ENCODE peak calls at places on chromosomes 4 and X, in six cellular contexts. One of them, this sample, is unnamed.

GRCh38 chrX:154696328-154697045 is 43.1 kb upstream of the CTAG2 start:
- DNase-seq in A549: peak; percentile 13
- DNase-seq in K562: no peak
- DNase-seq in HCT116: no peak
- DNase-seq in WTC11: no peak
- DNase-seq in GM12878: no peak
- DNase-seq in this sample: peak; percentile 50

GRCh38 chrX:141668371-141668770 is 30.2 kb downstream of the SPANXD start:
- DNase-seq in A549: no peak
- DNase-seq in K562: no peak
- DNase-seq in HCT116: no peak
- DNase-seq in WTC11: no peak
- DNase-seq in GM12878: no peak
- DNase-seq in this sample: no peak

GRCh38 chr4:153763404-153763803 is 3.6 kb upstream of the RNF175 start:
- DNase-seq in A549: no peak
- DNase-seq in K562: no peak
- DNase-seq in HCT116: no peak
- DNase-seq in WTC11: peak; percentile 47
- DNase-seq in GM12878: no peak
- DNase-seq in this sample: peak; percentile 53

GRCh38 chr4:84503495-84504437 is 4.7 kb upstream of the NKX6-1 start:
- DNase-seq in A549: peak; percentile 66
- DNase-seq in K562: peak; percentile 63
- DNase-seq in HCT116: peak; percentile 62
- DNase-seq in WTC11: peak; percentile 33
- DNase-seq in GM12878: no peak
- DNase-seq in this sample: peak; percentile 68

GRCh38 chrX:85859426-85859825 is 187.9 kb downstream of the CHM start:
- DNase-seq in A549: no peak
- DNase-seq in K562: no peak
- DNase-seq in HCT116: no peak
- DNase-seq in WTC11: no peak
- DNase-seq in GM12878: no peak
- DNase-seq in this sample: no peak

GRCh38 chrX:93673056-93673868 is at the start of gene NAP1L3:
- DNase-seq in A549: peak; percentile 63
- DNase-seq in K562: no peak
- DNase-seq in HCT116: no peak
- DNase-seq in WTC11: peak; percentile 57
- DNase-seq in GM12878: no peak
- DNase-seq in this sample: no peak

GRCh38 chrX:69153060-69153730 is 12.1 kb downstream of the PJA1 start:
- DNase-seq in A549: no peak
- DNase-seq in K562: no peak
- DNase-seq in HCT116: no peak
- DNase-seq in WTC11: peak; percentile 74
- DNase-seq in GM12878: no peak
- DNase-seq in this sample: peak; percentile 37

GRCh38 chrX:57286507-57287251 is at the start of gene FAAH2:
- DNase-seq in A549: peak; percentile 30
- DNase-seq in K562: peak; percentile 7
- DNase-seq in HCT116: peak; percentile 90
- DNase-seq in WTC11: peak; percentile 44
- DNase-seq in GM12878: peak; percentile 23
- DNase-seq in this sample: no peak

GRCh38 chr4:88022289-88022688 is 14.9 kb downstream of the PKD2 start:
- DNase-seq in A549: no peak
- DNase-seq in K562: no peak
- DNase-seq in HCT116: no peak
- DNase-seq in WTC11: no peak
- DNase-seq in GM12878: no peak
- DNase-seq in this sample: no peak

GRCh38 chr4:95637047-95637600 is 88.4 kb upstream of the UNC5C start:
- DNase-seq in A549: peak; percentile 22
- DNase-seq in K562: no peak
- DNase-seq in HCT116: no peak
- DNase-seq in WTC11: peak; percentile 25
- DNase-seq in GM12878: no peak
- DNase-seq in this sample: no peak

GRCh38 chrX:97026406-97026805 is 142.7 kb downstream of the RPA4 start:
- DNase-seq in A549: peak; percentile 19
- DNase-seq in K562: no peak
- DNase-seq in HCT116: no peak
- DNase-seq in WTC11: no peak
- DNase-seq in GM12878: no peak
- DNase-seq in this sample: no peak

GRCh38 chrX:19347916-19348315 is 4.2 kb downstream of the PDHA1 start:
- DNase-seq in A549: no peak
- DNase-seq in K562: no peak
- DNase-seq in HCT116: no peak
- DNase-seq in WTC11: no peak
- DNase-seq in GM12878: no peak
- DNase-seq in this sample: no peak

GRCh38 chrX:70168238-70169188 is 8.8 kb upstream of the DGAT2L6 start:
- DNase-seq in A549: peak; percentile 62
- DNase-seq in K562: peak; percentile 48
- DNase-seq in HCT116: peak; percentile 3
- DNase-seq in WTC11: peak; percentile 10
- DNase-seq in GM12878: no peak
- DNase-seq in this sample: peak; percentile 34

GRCh38 chr4:114132830-114133229 is 153.4 kb upstream of the ARSJ start:
- DNase-seq in A549: peak; percentile 33
- DNase-seq in K562: no peak
- DNase-seq in HCT116: no peak
- DNase-seq in WTC11: no peak
- DNase-seq in GM12878: no peak
- DNase-seq in this sample: peak; percentile 28

GRCh38 chr4:17544205-17544604 is 29.2 kb downstream of the CLRN2 start:
- DNase-seq in A549: no peak
- DNase-seq in K562: no peak
- DNase-seq in HCT116: no peak
- DNase-seq in WTC11: no peak
- DNase-seq in GM12878: no peak
- DNase-seq in this sample: peak; percentile 19

GRCh38 chr4:182248295-182248694 is 5.1 kb downstream of the TENM3 start:
- DNase-seq in A549: no peak
- DNase-seq in K562: no peak
- DNase-seq in HCT116: no peak
- DNase-seq in WTC11: no peak
- DNase-seq in GM12878: no peak
- DNase-seq in this sample: no peak

GRCh38 chr4:66373268-66373667 is 703.0 kb upstream of the EPHA5 start:
- DNase-seq in A549: no peak
- DNase-seq in K562: no peak
- DNase-seq in HCT116: no peak
- DNase-seq in WTC11: no peak
- DNase-seq in GM12878: no peak
- DNase-seq in this sample: no peak

GRCh38 chr4:66376921-66377320 is 706.6 kb upstream of the EPHA5 start:
- DNase-seq in A549: no peak
- DNase-seq in K562: no peak
- DNase-seq in HCT116: no peak
- DNase-seq in WTC11: no peak
- DNase-seq in GM12878: no peak
- DNase-seq in this sample: no peak

GRCh38 chr4:66376396-66376795 is 706.1 kb upstream of the EPHA5 start:
- DNase-seq in A549: no peak
- DNase-seq in K562: no peak
- DNase-seq in HCT116: no peak
- DNase-seq in WTC11: no peak
- DNase-seq in GM12878: no peak
- DNase-seq in this sample: no peak

GRCh38 chr4:66372706-66373105 is 702.4 kb upstream of the EPHA5 start:
- DNase-seq in A549: no peak
- DNase-seq in K562: no peak
- DNase-seq in HCT116: no peak
- DNase-seq in WTC11: no peak
- DNase-seq in GM12878: no peak
- DNase-seq in this sample: no peak
- TF ChIP-seq MAX in A549: no peak
- TF ChIP-seq MAX in K562: no peak
- TF ChIP-seq MAX in HCT116: no peak
- TF ChIP-seq MAX in WTC11: no peak
- TF ChIP-seq MAX in GM12878: no peak
- TF ChIP-seq MAX in this sample: no peak

DNA sequence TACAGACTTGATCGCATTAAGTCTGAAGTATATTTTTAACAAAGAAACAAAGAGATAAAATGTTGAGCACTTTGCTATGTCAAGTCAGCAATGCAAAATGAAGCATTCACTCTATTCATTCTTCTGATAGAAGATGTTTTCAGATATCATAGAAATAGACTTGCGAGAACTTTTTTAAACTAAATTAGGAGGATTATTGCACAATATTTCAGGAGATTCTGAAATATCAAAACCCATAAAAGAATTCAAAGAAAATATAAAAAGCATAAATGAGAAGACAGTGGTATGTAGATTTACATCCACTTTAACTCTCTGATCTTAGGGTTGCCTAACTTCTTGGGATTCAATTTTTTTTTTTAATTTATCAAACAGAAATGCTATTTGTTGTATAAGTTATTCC is 81.1 kb upstream of the PABPC4L start:
- DNase-seq in A549: no peak
- DNase-seq in K562: no peak
- DNase-seq in HCT116: no peak
- DNase-seq in WTC11: no peak
- DNase-seq in GM12878: no peak
- DNase-seq in this sample: no peak
- TF ChIP-seq MAX in A549: no peak
- TF ChIP-seq MAX in K562: no peak
- TF ChIP-seq MAX in HCT116: no peak
- TF ChIP-seq MAX in WTC11: no peak
- TF ChIP-seq MAX in GM12878: no peak
- TF ChIP-seq MAX in this sample: no peak

GRCh38 chr4:167717495-167717894 is 374.8 kb upstream of the ANXA10 start:
- DNase-seq in A549: no peak
- DNase-seq in K562: no peak
- DNase-seq in HCT116: no peak
- DNase-seq in WTC11: no peak
- DNase-seq in GM12878: no peak
- DNase-seq in this sample: no peak

GRCh38 chr4:167715176-167715575 is 377.2 kb upstream of the ANXA10 start:
- DNase-seq in A549: no peak
- DNase-seq in K562: no peak
- DNase-seq in HCT116: no peak
- DNase-seq in WTC11: no peak
- DNase-seq in GM12878: no peak
- DNase-seq in this sample: no peak

GRCh38 chr4:167713756-167714155 is 378.6 kb upstream of the ANXA10 start:
- DNase-seq in A549: no peak
- DNase-seq in K562: no peak
- DNase-seq in HCT116: no peak
- DNase-seq in WTC11: no peak
- DNase-seq in GM12878: no peak
- DNase-seq in this sample: no peak
- TF ChIP-seq MAX in A549: no peak
- TF ChIP-seq MAX in K562: no peak
- TF ChIP-seq MAX in HCT116: no peak
- TF ChIP-seq MAX in WTC11: no peak
- TF ChIP-seq MAX in GM12878: no peak
- TF ChIP-seq MAX in this sample: no peak

DNA sequence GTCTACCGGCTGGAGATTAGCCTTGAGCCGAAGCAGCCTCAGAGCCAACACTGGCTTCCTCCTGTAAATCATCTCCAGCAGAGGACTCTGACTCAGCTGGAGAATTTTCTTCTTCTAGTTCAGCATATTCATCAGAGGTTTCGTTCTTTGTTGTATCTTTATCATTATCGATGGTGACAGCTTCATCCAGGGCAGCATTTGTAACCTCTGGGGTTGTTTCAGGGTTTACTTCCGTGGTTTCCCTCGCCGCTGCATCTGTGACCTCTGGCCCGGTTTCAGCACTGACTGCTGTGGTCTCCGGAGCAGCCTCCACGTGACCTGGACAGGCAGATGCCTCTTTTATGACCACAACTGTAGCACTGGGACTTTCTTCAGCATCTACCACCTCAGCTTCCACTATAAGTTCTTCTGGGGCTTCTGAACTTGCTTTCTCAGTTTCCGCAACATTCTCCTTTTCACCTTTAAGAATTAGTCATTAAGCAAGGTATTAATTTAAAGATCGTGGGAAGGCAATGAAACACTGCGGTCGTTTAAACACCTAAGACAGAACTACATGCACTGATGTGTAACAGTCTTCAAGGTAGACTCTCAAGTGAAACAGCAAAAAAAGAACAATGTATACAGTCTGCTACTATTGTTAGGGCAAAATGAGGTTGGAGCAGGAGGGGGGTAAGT is 13.3 kb downstream of the MGARP start:
- DNase-seq in A549: peak; percentile 48
- DNase-seq in K562: peak; percentile 87
- DNase-seq in HCT116: no peak
- DNase-seq in WTC11: no peak
- DNase-seq in GM12878: peak; percentile 96
- DNase-seq in this sample: peak; percentile 87
- TF ChIP-seq MAX in A549: peak; percentile 79
- TF ChIP-seq MAX in K562: peak; percentile 86
- TF ChIP-seq MAX in HCT116: peak; percentile 67
- TF ChIP-seq MAX in WTC11: no peak
- TF ChIP-seq MAX in GM12878: peak; percentile 97
- TF ChIP-seq MAX in this sample: peak; percentile 96

GRCh38 chr4:110916505-110916904 is 293.6 kb upstream of the PITX2 start:
- DNase-seq in A549: no peak
- DNase-seq in K562: no peak
- DNase-seq in HCT116: no peak
- DNase-seq in WTC11: no peak
- DNase-seq in GM12878: no peak
- DNase-seq in this sample: no peak

GRCh38 chr4:110917835-110918234 is 295.0 kb upstream of the PITX2 start:
- DNase-seq in A549: no peak
- DNase-seq in K562: no peak
- DNase-seq in HCT116: no peak
- DNase-seq in WTC11: no peak
- DNase-seq in GM12878: no peak
- DNase-seq in this sample: no peak

DNA sequence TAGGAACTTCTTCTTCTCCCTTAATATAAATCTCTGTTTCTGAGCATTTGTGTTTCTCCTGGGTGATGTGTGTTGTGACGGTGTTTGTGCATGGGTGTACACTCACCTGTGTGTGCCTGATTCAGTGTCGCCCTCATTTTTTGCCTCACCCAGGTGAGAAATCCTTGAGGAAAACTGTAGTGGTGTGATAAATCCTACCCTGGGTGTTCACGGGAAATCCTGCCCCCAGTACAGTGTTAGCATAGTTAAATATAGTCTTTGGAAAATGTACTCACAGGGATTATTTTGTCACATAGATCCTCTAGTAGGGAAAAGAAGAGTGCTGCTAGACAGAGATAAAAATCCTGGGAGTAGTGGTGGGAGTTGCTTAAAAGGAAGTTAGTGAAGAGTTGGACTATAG is 291.9 kb upstream of the PITX2 start:
- DNase-seq in A549: no peak
- DNase-seq in K562: no peak
- DNase-seq in HCT116: no peak
- DNase-seq in WTC11: no peak
- DNase-seq in GM12878: no peak
- DNase-seq in this sample: no peak
- TF ChIP-seq MAX in A549: no peak
- TF ChIP-seq MAX in K562: no peak
- TF ChIP-seq MAX in HCT116: no peak
- TF ChIP-seq MAX in WTC11: no peak
- TF ChIP-seq MAX in GM12878: no peak
- TF ChIP-seq MAX in this sample: no peak

GRCh38 chr4:3402409-3403103 is 39.2 kb upstream of the HGFAC start:
- DNase-seq in A549: no peak
- DNase-seq in K562: no peak
- DNase-seq in HCT116: no peak
- DNase-seq in WTC11: no peak
- DNase-seq in GM12878: no peak
- DNase-seq in this sample: no peak
- TF ChIP-seq MAX in A549: no peak
- TF ChIP-seq MAX in K562: no peak
- TF ChIP-seq MAX in HCT116: no peak
- TF ChIP-seq MAX in WTC11: no peak
- TF ChIP-seq MAX in GM12878: no peak
- TF ChIP-seq MAX in this sample: no peak

This sample was measured in NB4.